ENCODE peak calls at places on chromosomes 12 and 14, in five cellular contexts. One of them, this sample, is unnamed.

GRCh38 chr14:104866451-104867370 is 1.6 kb downstream of the CEP170B start:
- DNase-seq in HFF-Myc: no peak
- DNase-seq in Panc1: no peak
- DNase-seq in upper lobe of left lung: peak
- DNase-seq in IMR-90: no peak
- DNase-seq in this sample: no peak

GRCh38 chr14:37037636-37038387 is 134.6 kb downstream of the SLC25A21 start:
- DNase-seq in Panc1: no peak
- DNase-seq in IMR-90: no peak
- DNase-seq in HFF-Myc: no peak
- DNase-seq in upper lobe of left lung: no peak
- DNase-seq in this sample: no peak

GRCh38 chr14:96167224-96168148 is 37.2 kb upstream of the BDKRB2 start:
- DNase-seq in upper lobe of left lung: no peak
- DNase-seq in IMR-90: peak
- DNase-seq in HFF-Myc: peak
- DNase-seq in Panc1: no peak
- DNase-seq in this sample: no peak

GRCh38 chr14:88129306-88130056 is 124.5 kb downstream of the GPR65 start:
- DNase-seq in IMR-90: peak
- DNase-seq in Panc1: no peak
- DNase-seq in upper lobe of left lung: no peak
- DNase-seq in HFF-Myc: peak
- DNase-seq in this sample: no peak

GRCh38 chr12:64742371-64742770 is 16.8 kb downstream of the GNS start:
- DNase-seq in Panc1: no peak
- DNase-seq in upper lobe of left lung: no peak
- DNase-seq in HFF-Myc: no peak
- DNase-seq in IMR-90: no peak
- DNase-seq in this sample: no peak

GRCh38 chr12:66144796-66145754 is 14.5 kb upstream of the LLPH start:
- DNase-seq in upper lobe of left lung: no peak
- DNase-seq in Panc1: peak
- DNase-seq in IMR-90: peak
- DNase-seq in HFF-Myc: peak
- DNase-seq in this sample: no peak

GRCh38 chr12:49953961-49954835 is 3.7 kb downstream of the AQP2 start:
- DNase-seq in IMR-90: no peak
- DNase-seq in upper lobe of left lung: peak
- DNase-seq in HFF-Myc: no peak
- DNase-seq in Panc1: no peak
- DNase-seq in this sample: no peak

GRCh38 chr12:47652491-47653234 is 53.2 kb downstream of the RPAP3 start:
- DNase-seq in IMR-90: no peak
- DNase-seq in upper lobe of left lung: no peak
- DNase-seq in HFF-Myc: no peak
- DNase-seq in Panc1: no peak
- DNase-seq in this sample: no peak

GRCh38 chr12:131737485-131737827 is 26.6 kb downstream of the SFSWAP start:
- DNase-seq in upper lobe of left lung: no peak
- DNase-seq in HFF-Myc: no peak
- DNase-seq in Panc1: no peak
- DNase-seq in IMR-90: no peak
- DNase-seq in this sample: no peak

GRCh38 chr14:76456200-76456599 is 80.3 kb downstream of the ESRRB start:
- DNase-seq in Panc1: no peak
- DNase-seq in IMR-90: peak
- DNase-seq in upper lobe of left lung: no peak
- DNase-seq in HFF-Myc: peak
- DNase-seq in this sample: no peak

GRCh38 chr14:53780156-53780555 is 176.5 kb downstream of the BMP4 start:
- DNase-seq in HFF-Myc: no peak
- DNase-seq in IMR-90: no peak
- DNase-seq in Panc1: no peak
- DNase-seq in upper lobe of left lung: no peak
- DNase-seq in this sample: no peak

GRCh38 chr12:101694297-101694848 is 3.1 kb upstream of the CHPT1 start:
- DNase-seq in HFF-Myc: no peak
- DNase-seq in upper lobe of left lung: no peak
- DNase-seq in IMR-90: peak
- DNase-seq in Panc1: no peak
- DNase-seq in this sample: no peak

GRCh38 chr14:21384494-21384851 is 654 bp upstream of the SUPT16H start:
- DNase-seq in IMR-90: no peak
- DNase-seq in upper lobe of left lung: no peak
- DNase-seq in HFF-Myc: no peak
- DNase-seq in Panc1: no peak
- DNase-seq in this sample: peak

GRCh38 chr12:107360033-107360432 is 266.7 kb upstream of the CRY1 start:
- DNase-seq in IMR-90: no peak
- DNase-seq in Panc1: no peak
- DNase-seq in HFF-Myc: no peak
- DNase-seq in upper lobe of left lung: no peak
- DNase-seq in this sample: no peak

GRCh38 chr14:37447883-37448391 is 147.1 kb downstream of the FOXA1 start:
- DNase-seq in Panc1: no peak
- DNase-seq in HFF-Myc: no peak
- DNase-seq in IMR-90: no peak
- DNase-seq in upper lobe of left lung: no peak
- DNase-seq in this sample: no peak

GRCh38 chr12:64903738-64904137 is 79.3 kb downstream of the TBC1D30 start:
- DNase-seq in upper lobe of left lung: no peak
- DNase-seq in HFF-Myc: no peak
- DNase-seq in Panc1: no peak
- DNase-seq in IMR-90: peak
- DNase-seq in this sample: no peak

GRCh38 chr12:505221-505620 is 45.5 kb downstream of the B4GALNT3 start:
- DNase-seq in upper lobe of left lung: no peak
- DNase-seq in HFF-Myc: no peak
- DNase-seq in Panc1: no peak
- DNase-seq in IMR-90: no peak
- DNase-seq in this sample: no peak

GRCh38 chr12:617304-617915 is 45.8 kb downstream of the NINJ2 start:
- DNase-seq in upper lobe of left lung: peak
- DNase-seq in HFF-Myc: no peak
- DNase-seq in IMR-90: peak
- DNase-seq in Panc1: no peak
- DNase-seq in this sample: no peak

GRCh38 chr12:117587646-117588287 is 226.3 kb upstream of the NOS1 start:
- DNase-seq in upper lobe of left lung: no peak
- DNase-seq in IMR-90: no peak
- DNase-seq in Panc1: peak
- DNase-seq in HFF-Myc: no peak
- DNase-seq in this sample: no peak

GRCh38 chr12:110403975-110404675 is 617 bp upstream of the ANAPC7 start:
- DNase-seq in upper lobe of left lung: peak
- DNase-seq in IMR-90: peak
- DNase-seq in HFF-Myc: peak
- DNase-seq in Panc1: peak
- DNase-seq in this sample: peak

GRCh38 chr12:10718279-10718821 is 4.8 kb downstream of the YBX3 start:
- DNase-seq in Panc1: no peak
- DNase-seq in IMR-90: peak
- DNase-seq in upper lobe of left lung: no peak
- DNase-seq in HFF-Myc: peak
- DNase-seq in this sample: no peak

GRCh38 chr12:31797230-31797872 is 68.5 kb upstream of the AMN1 start:
- DNase-seq in IMR-90: no peak
- DNase-seq in Panc1: no peak
- DNase-seq in upper lobe of left lung: no peak
- DNase-seq in HFF-Myc: no peak
- DNase-seq in this sample: no peak

GRCh38 chr12:40691913-40692616 is at the start of gene CNTN1:
- DNase-seq in IMR-90: peak
- DNase-seq in HFF-Myc: no peak
- DNase-seq in upper lobe of left lung: no peak
- DNase-seq in Panc1: no peak
- DNase-seq in this sample: no peak

GRCh38 chr12:96360550-96360949 is 39.7 kb downstream of the CDK17 start:
- DNase-seq in IMR-90: no peak
- DNase-seq in Panc1: no peak
- DNase-seq in upper lobe of left lung: no peak
- DNase-seq in HFF-Myc: no peak
- DNase-seq in this sample: no peak

GRCh38 chr14:100770605-100771120 is 44.0 kb downstream of the DLK1 start:
- DNase-seq in HFF-Myc: no peak
- DNase-seq in Panc1: no peak
- DNase-seq in IMR-90: no peak
- DNase-seq in upper lobe of left lung: no peak
- DNase-seq in this sample: no peak

GRCh38 chr12:113247123-113248045 is 26.1 kb downstream of the TPCN1 start:
- DNase-seq in HFF-Myc: no peak
- DNase-seq in IMR-90: peak
- DNase-seq in upper lobe of left lung: no peak
- DNase-seq in Panc1: no peak
- DNase-seq in this sample: no peak

GRCh38 chr12:91778938-91779400 is 366.7 kb downstream of the BTG1 start:
- DNase-seq in IMR-90: peak
- DNase-seq in HFF-Myc: peak
- DNase-seq in upper lobe of left lung: no peak
- DNase-seq in Panc1: peak
- DNase-seq in this sample: peak

GRCh38 chr12:124369901-124370378 is 75.0 kb downstream of the RFLNA start:
- DNase-seq in HFF-Myc: no peak
- DNase-seq in IMR-90: no peak
- DNase-seq in upper lobe of left lung: no peak
- DNase-seq in Panc1: no peak
- DNase-seq in this sample: no peak

GRCh38 chr12:124368421-124369032 is 73.6 kb downstream of the RFLNA start:
- DNase-seq in HFF-Myc: no peak
- DNase-seq in upper lobe of left lung: peak
- DNase-seq in Panc1: no peak
- DNase-seq in IMR-90: no peak
- DNase-seq in this sample: no peak

GRCh38 chr12:124370384-124370783 is 75.5 kb downstream of the RFLNA start:
- DNase-seq in Panc1: no peak
- DNase-seq in upper lobe of left lung: no peak
- DNase-seq in IMR-90: no peak
- DNase-seq in HFF-Myc: no peak
- DNase-seq in this sample: no peak

GRCh38 chr12:124370851-124371250 is 76.0 kb downstream of the RFLNA start:
- DNase-seq in upper lobe of left lung: peak
- DNase-seq in IMR-90: no peak
- DNase-seq in Panc1: no peak
- DNase-seq in HFF-Myc: no peak
- DNase-seq in this sample: no peak

GRCh38 chr12:124369055-124369900 is 74.4 kb downstream of the RFLNA start:
- DNase-seq in Panc1: no peak
- DNase-seq in HFF-Myc: no peak
- DNase-seq in upper lobe of left lung: peak
- DNase-seq in IMR-90: peak
- DNase-seq in this sample: no peak
- TF ChIP-seq CTCF in Panc1: no peak
- TF ChIP-seq CTCF in HFF-Myc: peak
- TF ChIP-seq CTCF in upper lobe of left lung: peak
- TF ChIP-seq CTCF in IMR-90: peak
- TF ChIP-seq CTCF in this sample: no peak

DNA sequence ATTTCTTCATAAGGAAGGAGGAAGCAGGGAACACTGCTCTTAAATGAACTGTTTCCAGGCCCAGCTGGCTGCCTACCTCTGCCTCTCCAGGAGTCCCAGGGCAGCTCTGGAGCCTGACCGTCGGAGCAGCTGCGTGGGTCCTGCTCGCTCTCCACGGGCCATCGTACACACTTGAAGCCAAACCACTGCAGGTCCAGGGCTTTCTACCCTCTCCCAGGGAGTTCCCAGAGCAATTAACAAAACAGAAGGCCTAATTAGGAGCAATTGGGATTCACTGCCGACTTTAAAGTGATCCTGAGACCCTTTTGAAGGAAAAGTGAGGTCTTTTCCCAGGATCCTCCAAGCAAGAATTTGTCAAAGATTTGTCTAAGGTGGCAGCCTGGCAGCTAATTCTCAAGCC is 76.9 kb downstream of the OTX2 start:
- DNase-seq in IMR-90: no peak
- DNase-seq in HFF-Myc: no peak
- DNase-seq in Panc1: no peak
- DNase-seq in upper lobe of left lung: peak
- DNase-seq in this sample: no peak
- H3K4me3 ChIP-seq in IMR-90: no peak
- H3K4me3 ChIP-seq in HFF-Myc: no peak
- H3K4me3 ChIP-seq in Panc1: no peak
- H3K4me3 ChIP-seq in upper lobe of left lung: no peak
- H3K4me3 ChIP-seq in this sample: no peak

GRCh38 chr14:71800878-71801277 is 131.4 kb upstream of the RGS6 start:
- DNase-seq in Panc1: no peak
- DNase-seq in HFF-Myc: no peak
- DNase-seq in IMR-90: no peak
- DNase-seq in upper lobe of left lung: no peak
- DNase-seq in this sample: no peak
- TF ChIP-seq CTCF in Panc1: no peak
- TF ChIP-seq CTCF in HFF-Myc: no peak
- TF ChIP-seq CTCF in IMR-90: no peak
- TF ChIP-seq CTCF in upper lobe of left lung: no peak
- TF ChIP-seq CTCF in this sample: no peak

GRCh38 chr12:76155157-76155556 is 70.7 kb upstream of the NAP1L1 start:
- DNase-seq in IMR-90: no peak
- DNase-seq in HFF-Myc: no peak
- DNase-seq in upper lobe of left lung: no peak
- DNase-seq in Panc1: no peak
- DNase-seq in this sample: no peak

GRCh38 chr12:76153616-76154015 is 69.1 kb upstream of the NAP1L1 start:
- DNase-seq in upper lobe of left lung: no peak
- DNase-seq in Panc1: no peak
- DNase-seq in HFF-Myc: no peak
- DNase-seq in IMR-90: no peak
- DNase-seq in this sample: no peak

GRCh38 chr12:76156314-76156713 is 71.8 kb upstream of the NAP1L1 start:
- DNase-seq in upper lobe of left lung: no peak
- DNase-seq in IMR-90: no peak
- DNase-seq in Panc1: no peak
- DNase-seq in HFF-Myc: no peak
- DNase-seq in this sample: no peak

DNA sequence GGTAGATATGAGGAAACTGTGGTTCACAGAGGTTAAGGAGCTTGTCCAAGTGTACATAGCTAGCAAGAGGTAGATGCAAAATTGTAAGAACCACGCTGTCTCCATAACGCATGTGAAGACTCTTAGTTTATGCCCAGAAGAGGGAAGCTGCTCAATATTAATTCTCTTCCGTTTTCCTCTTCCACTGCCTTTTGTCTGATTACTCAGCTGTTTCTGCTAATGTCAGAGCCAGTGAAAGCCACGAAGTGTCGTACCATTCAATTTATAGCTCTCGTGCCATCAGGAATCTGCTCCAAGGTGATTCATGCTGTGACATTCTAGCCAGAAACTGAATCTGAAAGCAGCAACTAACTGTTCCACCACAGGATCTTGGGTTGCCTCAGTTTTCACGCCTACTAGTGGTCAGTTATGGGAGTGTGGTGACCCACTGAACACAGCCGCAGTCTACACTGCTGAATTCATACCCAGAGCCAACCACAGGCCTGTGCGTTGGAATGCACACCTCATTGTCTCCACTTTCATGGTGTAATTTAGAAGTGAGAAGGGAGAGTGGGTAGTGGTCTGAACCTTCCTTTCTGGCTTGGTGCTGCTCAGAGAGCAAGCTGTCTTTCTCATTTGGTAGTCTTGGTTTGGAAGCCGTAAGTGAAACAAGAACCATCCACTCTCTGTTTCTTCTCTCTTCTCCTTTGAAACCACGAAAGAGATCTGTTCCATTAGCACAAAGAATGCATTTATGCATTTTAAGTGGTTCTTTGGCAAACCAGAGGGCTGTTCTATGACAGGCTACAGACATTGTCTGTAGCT is 74.2 kb upstream of the NAP1L1 start:
- DNase-seq in Panc1: peak
- DNase-seq in upper lobe of left lung: no peak
- DNase-seq in HFF-Myc: peak
- DNase-seq in IMR-90: peak
- DNase-seq in this sample: peak
- H3K4me3 ChIP-seq in Panc1: no peak
- H3K4me3 ChIP-seq in upper lobe of left lung: peak
- H3K4me3 ChIP-seq in HFF-Myc: no peak
- H3K4me3 ChIP-seq in IMR-90: no peak
- H3K4me3 ChIP-seq in this sample: peak

This sample was measured in GM12864.